ENCODE peak calls at places on chromosomes 16 and 17, in seven cellular contexts. B is AG09309, W is fibroblast of lung, L is OCI-LY7, T is breast epithelium, X is fibroblast of the aortic adventitia, M is cardiac fibroblast. O is an unnamed sample.

GRCh38 chr16:4847774-4848587 is 700 bp downstream of the UBN1 start:
- DNase-seq in B (peak), W (peak), L (peak), T (peak), X (peak), M (peak), O (peak)

GRCh38 chr17:45098081-45098868 is 34.0 kb downstream of the PLCD3 start:
- DNase-seq in B (no peak), W (no peak), L (no peak), T (no peak), X (no peak), M (no peak), O (no peak)

GRCh38 chr16:68097088-68097487 is 11.9 kb downstream of the NFATC3 start:
- DNase-seq in B (no peak), W (no peak), L (no peak), T (no peak), X (no peak), M (no peak), O (no peak)

GRCh38 chr16:4523686-4524085 is 14.9 kb downstream of the CDIP1 start:
- DNase-seq in B (no peak), W (no peak), L (no peak), T (no peak), X (no peak), M (no peak), O (no peak)

GRCh38 chr17:37062036-37062435 is 113.3 kb downstream of the AATF start:
- DNase-seq in B (no peak), W (no peak), L (no peak), T (no peak), X (no peak), M (no peak), O (no peak)

GRCh38 chr17:81285179-81285878 is 9.8 kb downstream of the SLC38A10 start:
- DNase-seq in B (no peak), W (peak), L (no peak), T (no peak), X (peak), M (peak), O (no peak)

GRCh38 chr16:25625620-25626019 is 66.1 kb upstream of the HS3ST4 start:
- DNase-seq in B (no peak), W (no peak), L (no peak), T (no peak), X (no peak), M (no peak), O (no peak)

GRCh38 chr17:67461228-67461780 is 84.2 kb downstream of the PITPNC1 start:
- DNase-seq in B (no peak), W (no peak), L (no peak), T (no peak), X (no peak), M (no peak), O (no peak)

GRCh38 chr16:71474864-71475263 is 12.8 kb upstream of the ZNF23 start:
- DNase-seq in B (no peak), W (peak), L (no peak), T (no peak), X (peak), M (peak), O (no peak)

GRCh38 chr17:5584971-5585794 is 874 bp upstream of the NLRP1 start:
- DNase-seq in B (peak), W (peak), L (no peak), T (no peak), X (peak), M (peak), O (no peak)
- H3K4me3 ChIP-seq in B (no peak), W (no peak), L (peak), T (peak), X (peak), M (no peak), O (no peak)

GRCh38 chr16:89330177-89330856 is 112.8 kb downstream of the ZNF778 start:
- DNase-seq in B (no peak), W (peak), L (no peak), T (no peak), X (no peak), M (no peak), O (no peak)

GRCh38 chr16:89331371-89332109 is 114.0 kb downstream of the ZNF778 start:
- DNase-seq in B (no peak), W (no peak), L (no peak), T (no peak), X (no peak), M (no peak), O (no peak)

GRCh38 chr16:89334461-89334860 is 117.0 kb downstream of the ZNF778 start:
- DNase-seq in B (no peak), W (no peak), L (no peak), T (no peak), X (no peak), M (no peak), O (no peak)

GRCh38 chr16:89334050-89334449 is 116.5 kb downstream of the ZNF778 start:
- DNase-seq in B (no peak), W (no peak), L (no peak), T (no peak), X (no peak), M (no peak), O (no peak)

DNA sequence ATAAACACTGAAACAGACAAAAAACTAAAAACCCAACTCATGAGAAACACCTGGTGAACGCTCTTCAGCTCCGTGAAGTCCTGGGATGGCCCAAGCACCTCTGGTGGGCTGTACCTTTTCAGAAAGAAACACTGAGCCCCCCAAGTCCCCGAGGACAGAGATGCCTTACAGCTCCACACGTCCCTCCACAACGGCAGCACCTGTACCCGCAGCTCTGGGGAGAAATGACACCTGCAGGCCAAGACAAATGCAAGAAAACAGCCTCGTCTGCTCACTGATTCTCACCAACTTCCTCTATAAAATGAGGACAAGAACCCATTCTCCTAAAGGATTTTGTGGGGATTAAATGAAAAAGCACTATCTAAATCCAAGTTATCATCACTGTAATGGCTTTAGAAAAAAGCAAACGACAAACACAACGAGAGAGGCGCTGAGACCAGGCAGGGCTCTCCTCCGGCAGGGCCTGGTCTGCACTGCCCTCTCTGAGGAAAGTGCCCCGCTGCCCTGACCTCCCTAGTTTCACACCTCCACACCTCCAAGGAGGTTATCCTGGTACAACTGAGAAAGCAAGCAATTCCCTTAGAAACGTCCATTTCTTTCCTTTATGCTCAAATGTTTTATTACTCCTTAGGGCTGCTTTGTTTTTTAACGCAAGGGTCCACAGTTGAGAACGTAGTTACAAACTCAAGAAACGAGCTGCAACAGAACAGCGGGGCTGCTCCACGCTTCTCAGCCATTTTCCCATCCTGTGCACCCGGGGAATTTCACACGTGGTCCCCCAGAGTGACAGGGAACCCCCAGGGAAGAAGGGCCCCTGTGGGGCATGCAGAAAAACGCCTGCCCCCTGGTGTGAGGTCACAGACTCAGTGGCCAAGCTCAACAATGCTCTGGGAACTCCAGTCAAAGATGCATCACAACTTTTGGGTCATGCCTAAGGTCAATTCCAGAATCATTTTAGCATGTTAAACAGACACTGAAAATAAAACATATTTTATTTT is 115.0 kb downstream of the ZNF778 start:
- DNase-seq in B (no peak), W (no peak), L (peak), T (no peak), X (no peak), M (no peak), O (no peak)
- H3K4me3 ChIP-seq in B (no peak), W (no peak), L (no peak), T (no peak), X (no peak), M (no peak), O (no peak)

GRCh38 chr17:40456396-40456951 is 13.2 kb downstream of the IGFBP4 start:
- DNase-seq in B (no peak), W (no peak), L (no peak), T (no peak), X (peak), M (peak), O (no peak)

GRCh38 chr17:40459646-40460584 is 16.7 kb downstream of the IGFBP4 start:
- DNase-seq in B (no peak), W (no peak), L (no peak), T (no peak), X (no peak), M (no peak), O (no peak)

GRCh38 chr17:40457369-40457768 is 14.1 kb downstream of the IGFBP4 start:
- DNase-seq in B (no peak), W (no peak), L (no peak), T (no peak), X (no peak), M (no peak), O (no peak)

GRCh38 chr17:40458851-40459482 is 15.7 kb downstream of the IGFBP4 start:
- DNase-seq in B (no peak), W (no peak), L (no peak), T (no peak), X (no peak), M (no peak), O (no peak)

DNA sequence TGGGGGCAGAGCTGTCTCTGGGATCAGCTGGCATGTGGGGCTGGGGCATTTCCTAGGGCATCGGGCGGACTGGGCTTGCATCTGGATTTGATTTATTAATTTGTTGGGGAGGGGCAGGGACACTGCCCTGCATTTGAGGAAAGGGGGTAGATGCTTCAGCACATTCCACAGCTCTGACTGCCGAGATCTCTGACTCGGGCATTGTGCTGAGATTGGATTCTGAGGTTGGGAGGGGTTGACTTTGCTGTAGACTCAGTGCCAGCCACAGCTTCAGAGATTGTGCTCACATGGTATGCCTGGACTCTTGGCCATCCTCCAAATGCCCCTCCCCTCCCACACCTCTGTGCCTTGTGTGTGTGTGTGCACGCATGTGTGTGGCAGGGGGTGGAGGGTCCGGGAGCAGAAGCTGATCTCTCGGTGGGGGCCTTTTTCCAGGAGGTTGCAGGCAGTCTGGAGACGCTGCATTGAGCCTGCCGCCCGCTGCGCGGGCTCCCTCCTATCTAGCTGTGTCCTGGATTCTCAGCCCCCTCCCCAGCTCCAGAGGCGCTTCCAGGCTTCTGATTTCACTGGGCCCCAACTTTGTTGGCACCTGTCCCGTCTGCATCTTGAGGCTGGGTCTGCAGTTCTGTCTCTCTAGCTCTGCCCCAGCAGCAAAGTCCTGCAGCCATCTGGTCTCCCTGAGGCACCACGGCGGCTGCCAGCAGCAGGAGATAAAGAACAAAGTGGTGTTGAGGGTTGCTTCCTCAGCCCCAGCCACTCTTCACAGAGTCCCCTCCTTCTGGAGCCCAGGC is 14.9 kb downstream of the IGFBP4 start:
- DNase-seq in B (peak), W (peak), L (no peak), T (no peak), X (peak), M (peak), O (peak)
- H3K4me3 ChIP-seq in B (no peak), W (no peak), L (no peak), T (no peak), X (no peak), M (no peak), O (no peak)

DNA sequence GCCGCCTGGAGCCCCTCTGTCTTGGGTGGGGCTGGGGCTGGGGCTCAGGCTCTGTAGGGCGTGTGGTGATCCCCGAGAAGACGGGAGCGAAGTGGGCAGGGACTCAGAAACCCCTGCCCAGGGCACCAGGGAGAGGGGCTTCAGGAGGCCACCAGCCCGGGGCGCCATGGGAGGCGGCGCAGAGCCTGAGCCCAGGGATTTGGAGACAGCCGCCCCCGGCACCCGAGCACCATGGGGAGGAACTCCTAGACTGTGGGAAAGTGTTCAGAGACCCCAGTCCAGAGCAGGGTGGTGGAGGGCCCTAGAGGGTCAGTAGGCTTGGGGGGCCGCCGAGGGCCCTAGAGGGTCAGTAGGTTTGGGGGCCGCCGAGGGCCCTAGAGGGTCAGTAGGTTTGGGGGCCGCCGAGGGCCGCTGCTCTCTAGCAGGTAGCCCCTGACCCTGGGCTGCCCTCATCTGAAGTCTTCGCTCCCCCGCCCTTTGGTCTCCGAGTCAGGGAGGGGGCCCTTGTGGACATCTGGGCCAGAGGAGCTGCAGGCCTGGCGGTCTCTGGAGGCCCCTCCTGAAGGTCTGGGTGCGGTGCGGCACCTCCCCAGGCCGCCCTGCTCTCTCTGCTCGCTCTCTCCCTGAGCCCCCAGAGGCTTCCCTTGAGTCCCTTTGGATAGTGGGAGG is 734 bp downstream of the ARHGDIG start:
- DNase-seq in B (no peak), W (no peak), L (no peak), T (no peak), X (no peak), M (no peak), O (no peak)
- H3K4me3 ChIP-seq in B (no peak), W (no peak), L (no peak), T (peak), X (no peak), M (peak), O (peak)

GRCh38 chr16:74199842-74200124 is 96.8 kb upstream of the PSMD7 start:
- DNase-seq in B (no peak), W (no peak), L (no peak), T (no peak), X (no peak), M (no peak), O (no peak)
- H3K4me3 ChIP-seq in B (no peak), W (no peak), L (no peak), T (no peak), X (no peak), M (no peak), O (no peak)

DNA sequence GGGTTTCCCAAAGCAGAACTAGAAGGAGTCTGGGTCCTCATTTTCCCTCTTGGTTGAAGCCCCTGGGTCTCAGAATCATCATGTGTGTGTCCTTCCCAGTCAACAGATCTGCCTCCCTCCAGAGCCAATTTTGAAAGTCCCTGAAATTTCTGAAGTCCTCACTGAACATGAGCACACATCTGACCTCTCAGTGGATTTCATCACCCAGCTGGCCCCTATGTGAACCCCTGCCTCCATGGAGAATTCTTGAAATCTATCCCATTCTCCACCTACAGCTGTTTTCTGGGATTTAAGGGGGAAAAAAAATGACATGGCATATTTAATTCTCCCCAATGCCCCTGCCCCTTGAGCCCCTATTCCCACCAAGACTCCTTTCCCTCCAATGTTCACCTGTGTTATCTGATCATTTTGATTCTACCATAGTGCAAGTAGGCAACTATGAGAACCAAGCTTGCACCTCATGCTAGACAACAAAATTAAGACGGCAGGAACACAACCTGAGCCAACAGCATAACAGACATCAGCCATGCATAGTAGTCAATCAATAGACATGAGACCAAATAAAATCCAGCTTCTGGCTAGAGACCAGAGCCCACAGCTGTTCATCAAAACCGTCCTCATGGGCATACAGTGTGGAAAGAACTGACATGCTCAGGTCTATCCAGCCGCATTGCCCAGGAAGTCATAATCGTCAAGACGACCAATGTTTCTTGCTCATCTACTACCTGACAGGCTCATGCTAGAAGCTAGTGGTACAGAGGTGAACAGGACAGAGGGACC is 14.9 kb downstream of the SOX9 start:
- DNase-seq in B (no peak), W (peak), L (no peak), T (no peak), X (peak), M (peak), O (no peak)
- H3K4me3 ChIP-seq in B (no peak), W (no peak), L (no peak), T (no peak), X (no peak), M (no peak), O (no peak)

DNA sequence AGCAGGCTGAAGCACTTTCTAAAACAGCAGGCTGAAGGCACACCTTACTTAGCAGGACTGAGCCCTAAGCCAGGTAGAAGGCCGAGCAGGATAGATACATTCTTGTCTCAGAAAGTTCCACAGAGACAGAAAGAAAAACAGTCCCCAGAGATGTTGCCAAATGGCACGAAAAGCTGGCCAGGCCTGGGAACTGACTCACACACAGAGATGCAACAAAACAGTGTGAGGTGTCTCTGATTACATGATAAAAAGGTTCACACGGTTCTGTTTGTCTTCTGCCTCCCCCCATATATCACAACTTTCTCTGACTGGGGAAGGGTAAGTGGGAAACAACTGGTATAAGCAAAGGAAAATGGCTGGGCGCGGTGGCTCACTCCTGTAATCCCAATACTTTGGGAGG is 1.7 kb downstream of the WBP2 start:
- DNase-seq in B (no peak), W (peak), L (no peak), T (no peak), X (no peak), M (peak), O (peak)
- H3K4me3 ChIP-seq in B (no peak), W (no peak), L (no peak), T (peak), X (peak), M (no peak), O (no peak)